ENCODE peak calls at places on chromosome 1, in five cellular contexts. One of them, this sample, is unnamed.

GRCh38 chr1:147539122-147539575 is 2.2 kb upstream of the BCL9 start:
- DNase-seq in NT2/D1: no peak
- DNase-seq in GM12878: no peak
- DNase-seq in HepG2: peak; percentile 77
- DNase-seq in H1: no peak
- DNase-seq in this sample: no peak

GRCh38 chr1:204264805-204265204 is 51.0 kb upstream of the GOLT1A start:
- DNase-seq in HepG2: no peak
- DNase-seq in NT2/D1: no peak
- DNase-seq in GM12878: no peak
- DNase-seq in H1: no peak
- DNase-seq in this sample: no peak

GRCh38 chr1:205294175-205294913 is 27.2 kb downstream of the NUAK2 start:
- DNase-seq in NT2/D1: peak; percentile 96
- DNase-seq in H1: peak; percentile 85
- DNase-seq in GM12878: no peak
- DNase-seq in HepG2: peak; percentile 89
- DNase-seq in this sample: no peak

GRCh38 chr1:156852414-156852874 is 6.5 kb downstream of the INSRR start:
- DNase-seq in H1: no peak
- DNase-seq in GM12878: no peak
- DNase-seq in HepG2: peak; percentile 48
- DNase-seq in NT2/D1: no peak
- DNase-seq in this sample: no peak

GRCh38 chr1:217453816-217454215 is 177.1 kb downstream of the GPATCH2 start:
- DNase-seq in GM12878: no peak
- DNase-seq in H1: no peak
- DNase-seq in NT2/D1: no peak
- DNase-seq in HepG2: no peak
- DNase-seq in this sample: no peak

GRCh38 chr1:213523781-213524398 is 463.9 kb upstream of the PROX1 start:
- DNase-seq in H1: no peak
- DNase-seq in HepG2: no peak
- DNase-seq in GM12878: no peak
- DNase-seq in NT2/D1: no peak
- DNase-seq in this sample: no peak

GRCh38 chr1:45840704-45841103 is 37.3 kb downstream of the MAST2 start:
- DNase-seq in HepG2: no peak
- DNase-seq in H1: no peak
- DNase-seq in NT2/D1: no peak
- DNase-seq in GM12878: no peak
- DNase-seq in this sample: no peak

GRCh38 chr1:161074676-161075368 is 5.1 kb upstream of the ARHGAP30 start:
- DNase-seq in HepG2: peak; percentile 41
- DNase-seq in H1: no peak
- DNase-seq in NT2/D1: no peak
- DNase-seq in GM12878: no peak
- DNase-seq in this sample: no peak

GRCh38 chr1:244437108-244437507 is 14.6 kb downstream of the ADSS2 start:
- DNase-seq in GM12878: no peak
- DNase-seq in NT2/D1: no peak
- DNase-seq in H1: no peak
- DNase-seq in HepG2: no peak
- DNase-seq in this sample: no peak

GRCh38 chr1:172148213-172148612 is 272.3 kb upstream of the C1orf105 start:
- DNase-seq in H1: no peak
- DNase-seq in GM12878: no peak
- DNase-seq in NT2/D1: no peak
- DNase-seq in HepG2: no peak
- DNase-seq in this sample: no peak

GRCh38 chr1:6444377-6444776 is 19.8 kb downstream of the ESPN start:
- DNase-seq in GM12878: no peak
- DNase-seq in HepG2: no peak
- DNase-seq in H1: no peak
- DNase-seq in NT2/D1: no peak
- DNase-seq in this sample: no peak

GRCh38 chr1:197314672-197315071 is 46.6 kb downstream of the CRB1 start:
- DNase-seq in NT2/D1: no peak
- DNase-seq in GM12878: no peak
- DNase-seq in H1: no peak
- DNase-seq in HepG2: no peak
- DNase-seq in this sample: no peak

GRCh38 chr1:61287734-61288133 is 205.4 kb downstream of the NFIA start:
- DNase-seq in HepG2: peak; percentile 9
- DNase-seq in GM12878: no peak
- DNase-seq in H1: no peak
- DNase-seq in NT2/D1: no peak
- DNase-seq in this sample: no peak

GRCh38 chr1:31932491-31933316 is 5.5 kb downstream of the PTP4A2 start:
- DNase-seq in NT2/D1: no peak
- DNase-seq in GM12878: no peak
- DNase-seq in HepG2: peak; percentile 69
- DNase-seq in H1: no peak
- DNase-seq in this sample: no peak

GRCh38 chr1:113686891-113687624 is 72.2 kb downstream of the PHTF1 start:
- DNase-seq in H1: no peak
- DNase-seq in GM12878: no peak
- DNase-seq in HepG2: no peak
- DNase-seq in NT2/D1: no peak
- DNase-seq in this sample: no peak

GRCh38 chr1:203536981-203537455 is 43.1 kb downstream of the OPTC start:
- DNase-seq in H1: no peak
- DNase-seq in GM12878: no peak
- DNase-seq in NT2/D1: no peak
- DNase-seq in HepG2: peak; percentile 58
- DNase-seq in this sample: no peak

GRCh38 chr1:21843208-21843607 is 31.1 kb downstream of the LDLRAD2 start:
- DNase-seq in GM12878: no peak
- DNase-seq in HepG2: no peak
- DNase-seq in NT2/D1: no peak
- DNase-seq in H1: no peak
- DNase-seq in this sample: no peak

GRCh38 chr1:158969855-158970254 is 38.5 kb downstream of the PYHIN1 start:
- DNase-seq in H1: no peak
- DNase-seq in GM12878: no peak
- DNase-seq in HepG2: no peak
- DNase-seq in NT2/D1: no peak
- DNase-seq in this sample: no peak

GRCh38 chr1:60759257-60759656 is 323.1 kb upstream of the NFIA start:
- DNase-seq in NT2/D1: no peak
- DNase-seq in H1: no peak
- DNase-seq in GM12878: no peak
- DNase-seq in HepG2: no peak
- DNase-seq in this sample: no peak

GRCh38 chr1:93749894-93750301 is 68.3 kb upstream of the BCAR3 start:
- DNase-seq in NT2/D1: no peak
- DNase-seq in H1: peak; percentile 25
- DNase-seq in HepG2: no peak
- DNase-seq in GM12878: no peak
- DNase-seq in this sample: no peak

GRCh38 chr1:37853157-37853556 is 6.2 kb downstream of the MTF1 start:
- DNase-seq in HepG2: no peak
- DNase-seq in H1: no peak
- DNase-seq in NT2/D1: no peak
- DNase-seq in GM12878: no peak
- DNase-seq in this sample: no peak

GRCh38 chr1:167899253-167899681 is 14.7 kb downstream of the ADCY10 start:
- DNase-seq in GM12878: peak; percentile 55
- DNase-seq in NT2/D1: no peak
- DNase-seq in HepG2: no peak
- DNase-seq in H1: no peak
- DNase-seq in this sample: no peak

GRCh38 chr1:182688436-182688835 is 4.0 kb upstream of the RGS8 start:
- DNase-seq in GM12878: no peak
- DNase-seq in H1: no peak
- DNase-seq in HepG2: no peak
- DNase-seq in NT2/D1: no peak
- DNase-seq in this sample: no peak

GRCh38 chr1:186782791-186783190 is 46.0 kb upstream of the PLA2G4A start:
- DNase-seq in NT2/D1: no peak
- DNase-seq in GM12878: no peak
- DNase-seq in H1: no peak
- DNase-seq in HepG2: no peak
- DNase-seq in this sample: no peak

GRCh38 chr1:177770096-177770495 is 199.8 kb downstream of the SEC16B start:
- DNase-seq in HepG2: no peak
- DNase-seq in NT2/D1: no peak
- DNase-seq in GM12878: no peak
- DNase-seq in H1: no peak
- DNase-seq in this sample: no peak

GRCh38 chr1:177772621-177773020 is 197.2 kb downstream of the SEC16B start:
- DNase-seq in HepG2: no peak
- DNase-seq in H1: no peak
- DNase-seq in GM12878: no peak
- DNase-seq in NT2/D1: no peak
- DNase-seq in this sample: no peak

DNA sequence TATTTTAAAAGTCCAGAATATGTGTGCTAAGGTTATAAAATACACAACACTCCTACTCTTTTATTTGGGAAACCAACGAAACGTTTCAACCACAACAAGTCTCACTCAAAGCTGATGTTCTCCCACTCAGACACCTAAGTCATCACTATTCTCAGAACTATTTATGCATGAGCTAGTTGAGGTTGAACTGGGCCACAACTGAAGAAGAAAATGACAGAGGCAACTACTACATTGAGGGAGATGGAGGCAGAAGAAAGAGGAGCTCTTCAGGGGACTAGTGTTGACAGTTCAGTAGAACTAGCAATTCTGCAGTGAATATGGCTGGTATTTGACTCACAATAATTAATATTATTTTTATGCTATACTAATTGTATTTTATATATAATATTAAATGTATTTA is 198.2 kb downstream of the SEC16B start:
- DNase-seq in H1: no peak
- DNase-seq in GM12878: no peak
- DNase-seq in HepG2: no peak
- DNase-seq in NT2/D1: no peak
- DNase-seq in this sample: no peak
- TF ChIP-seq SUZ12 in H1: no peak
- TF ChIP-seq SUZ12 in GM12878: no peak
- TF ChIP-seq SUZ12 in HepG2: no peak
- TF ChIP-seq SUZ12 in NT2/D1: no peak
- TF ChIP-seq SUZ12 in this sample: no peak

GRCh38 chr1:207084701-207085180 is 3.9 kb upstream of the C4BPB start:
- DNase-seq in GM12878: no peak
- DNase-seq in H1: peak; percentile 27
- DNase-seq in HepG2: peak; percentile 71
- DNase-seq in NT2/D1: peak; percentile 83
- DNase-seq in this sample: peak; percentile 76

GRCh38 chr1:207081106-207081505 is 7.6 kb upstream of the C4BPB start:
- DNase-seq in NT2/D1: no peak
- DNase-seq in HepG2: no peak
- DNase-seq in GM12878: no peak
- DNase-seq in H1: no peak
- DNase-seq in this sample: no peak

GRCh38 chr1:207085887-207086286 is 2.8 kb upstream of the C4BPB start:
- DNase-seq in HepG2: no peak
- DNase-seq in H1: no peak
- DNase-seq in NT2/D1: no peak
- DNase-seq in GM12878: no peak
- DNase-seq in this sample: no peak

GRCh38 chr1:207081806-207082205 is 6.9 kb upstream of the C4BPB start:
- DNase-seq in HepG2: no peak
- DNase-seq in NT2/D1: no peak
- DNase-seq in GM12878: no peak
- DNase-seq in H1: no peak
- DNase-seq in this sample: no peak

GRCh38 chr1:207084241-207084640 is 4.4 kb upstream of the C4BPB start:
- DNase-seq in NT2/D1: no peak
- DNase-seq in HepG2: no peak
- DNase-seq in GM12878: no peak
- DNase-seq in H1: no peak
- DNase-seq in this sample: no peak
- TF ChIP-seq SUZ12 in NT2/D1: no peak
- TF ChIP-seq SUZ12 in HepG2: no peak
- TF ChIP-seq SUZ12 in GM12878: no peak
- TF ChIP-seq SUZ12 in H1: no peak
- TF ChIP-seq SUZ12 in this sample: no peak

DNA sequence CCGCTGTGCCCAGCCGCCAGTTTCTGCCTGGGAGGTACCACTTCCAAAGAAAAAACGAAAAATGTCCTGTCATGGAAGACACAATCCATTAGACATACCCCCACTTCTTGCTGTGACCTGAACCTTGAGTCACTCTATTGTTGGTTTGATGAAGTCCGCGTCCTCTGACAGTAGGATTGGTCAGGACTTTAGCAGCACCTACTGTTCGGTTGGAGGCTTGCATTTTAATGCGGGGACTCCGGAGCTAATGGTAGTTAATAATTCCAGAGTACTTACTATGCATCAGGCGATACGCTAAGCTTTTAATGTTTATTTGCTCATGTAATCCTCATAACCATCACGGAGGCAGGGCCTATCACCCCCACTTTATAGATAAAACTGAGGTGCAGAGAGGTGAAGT is 7.9 kb upstream of the ELF3 start:
- DNase-seq in NT2/D1: no peak
- DNase-seq in H1: no peak
- DNase-seq in GM12878: no peak
- DNase-seq in HepG2: no peak
- DNase-seq in this sample: no peak
- TF ChIP-seq SUZ12 in NT2/D1: no peak
- TF ChIP-seq SUZ12 in H1: no peak
- TF ChIP-seq SUZ12 in GM12878: no peak
- TF ChIP-seq SUZ12 in HepG2: no peak
- TF ChIP-seq SUZ12 in this sample: no peak

GRCh38 chr1:33301273-33301984 is 19.5 kb downstream of the A3GALT2 start:
- DNase-seq in NT2/D1: no peak
- DNase-seq in HepG2: peak; percentile 6
- DNase-seq in H1: no peak
- DNase-seq in GM12878: no peak
- DNase-seq in this sample: no peak

GRCh38 chr1:33305016-33305415 is 15.9 kb downstream of the A3GALT2 start:
- DNase-seq in H1: no peak
- DNase-seq in NT2/D1: no peak
- DNase-seq in HepG2: no peak
- DNase-seq in GM12878: no peak
- DNase-seq in this sample: no peak

GRCh38 chr1:33299461-33300155 is 21.3 kb downstream of the A3GALT2 start:
- DNase-seq in H1: no peak
- DNase-seq in NT2/D1: no peak
- DNase-seq in HepG2: no peak
- DNase-seq in GM12878: no peak
- DNase-seq in this sample: no peak

GRCh38 chr1:33300673-33301072 is 20.2 kb downstream of the A3GALT2 start:
- DNase-seq in HepG2: no peak
- DNase-seq in GM12878: no peak
- DNase-seq in H1: no peak
- DNase-seq in NT2/D1: no peak
- DNase-seq in this sample: no peak

DNA sequence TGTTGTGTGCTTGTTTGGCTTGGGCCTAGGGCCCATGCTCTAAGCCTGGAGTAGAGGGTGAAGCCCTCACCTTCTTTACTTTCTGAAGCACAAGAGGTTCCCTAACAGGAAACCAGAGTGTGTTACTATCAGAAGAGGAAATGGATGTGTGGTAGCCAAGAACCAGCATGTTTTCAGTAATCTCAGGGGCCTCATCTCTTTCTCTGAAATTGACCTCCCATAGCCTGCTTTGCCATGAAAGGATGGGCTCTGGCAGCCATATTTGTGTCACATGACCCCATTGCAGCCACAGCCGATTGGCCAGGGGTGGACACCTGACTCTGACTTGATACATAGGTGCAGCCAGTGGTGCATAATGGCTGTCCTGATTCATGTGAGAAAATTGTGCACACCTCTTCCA is 18.6 kb downstream of the A3GALT2 start:
- DNase-seq in HepG2: no peak
- DNase-seq in GM12878: no peak
- DNase-seq in H1: no peak
- DNase-seq in NT2/D1: no peak
- DNase-seq in this sample: no peak
- TF ChIP-seq SUZ12 in HepG2: no peak
- TF ChIP-seq SUZ12 in GM12878: no peak
- TF ChIP-seq SUZ12 in H1: no peak
- TF ChIP-seq SUZ12 in NT2/D1: no peak
- TF ChIP-seq SUZ12 in this sample: no peak